ENCODE peak calls at places on chromosomes 3 and 15, in ten cellular contexts. Z is right atrium auricular region, F is uterus, D is A549, M is IMR-90, K is aorta, T is GM23338, X is left lung, J is fibroblast of lung, O is OCI-LY7. V is an unnamed sample.

GRCh38 chr3:124256599-124256998 is 264.7 kb upstream of the ROPN1 start:
- DNase-seq in Z (no peak), F (no peak), D (no peak), M (no peak), K (no peak), T (no peak), X (no peak), J (no peak), O (no peak), V (no peak)

GRCh38 chr15:64975390-64975789 is 14.3 kb downstream of the SPG21 start:
- DNase-seq in Z (no peak), F (no peak), D (no peak), M (peak), K (no peak), T (no peak), X (no peak), J (no peak), O (no peak), V (no peak)

GRCh38 chr3:11452988-11453847 is 181.0 kb downstream of the ATG7 start:
- DNase-seq in Z (no peak), F (peak), D (no peak), M (peak), K (no peak), T (no peak), X (no peak), J (peak), O (no peak), V (no peak)

GRCh38 chr3:27900316-27900715 is 178.2 kb upstream of the EOMES start:
- DNase-seq in Z (no peak), F (no peak), D (no peak), M (no peak), K (no peak), T (no peak), X (no peak), J (no peak), O (no peak), V (no peak)

GRCh38 chr15:54066403-54066802 is 88.2 kb downstream of the UNC13C start:
- DNase-seq in Z (no peak), F (no peak), D (no peak), M (no peak), K (no peak), T (no peak), X (no peak), J (no peak), O (no peak), V (no peak)

GRCh38 chr3:188529228-188529627 is 375.3 kb downstream of the LPP start:
- DNase-seq in Z (no peak), F (no peak), D (no peak), M (peak), K (no peak), T (no peak), X (no peak), J (peak), O (no peak), V (no peak)

GRCh38 chr3:64223809-64224570 is 1.3 kb downstream of the PRICKLE2 start:
- DNase-seq in Z (no peak), F (no peak), D (no peak), M (peak), K (no peak), T (no peak), X (no peak), J (peak), O (peak), V (no peak)

GRCh38 chr3:190883973-190884832 is 21.7 kb upstream of the GMNC start:
- DNase-seq in Z (no peak), F (peak), D (no peak), M (peak), K (no peak), T (peak), X (no peak), J (peak), O (peak), V (no peak)

GRCh38 chr15:76868740-76869139 is 36.4 kb downstream of the SCAPER start:
- DNase-seq in Z (no peak), F (no peak), D (no peak), M (no peak), K (no peak), T (no peak), X (no peak), J (no peak), O (no peak), V (no peak)

GRCh38 chr3:108602935-108603294 is 13.4 kb downstream of the DZIP3 start:
- DNase-seq in Z (no peak), F (no peak), D (no peak), M (no peak), K (no peak), T (no peak), X (no peak), J (no peak), O (no peak), V (no peak)

GRCh38 chr15:23869391-23869790 is 182.3 kb upstream of the NDN start:
- DNase-seq in Z (no peak), F (peak), D (no peak), M (no peak), K (no peak), T (peak), X (peak), J (no peak), O (no peak), V (peak)

GRCh38 chr3:112817782-112818181 is 28.9 kb downstream of the CD200R1L start:
- DNase-seq in Z (no peak), F (no peak), D (no peak), M (no peak), K (no peak), T (no peak), X (no peak), J (no peak), O (no peak), V (no peak)

GRCh38 chr3:99842826-99843589 is 25.3 kb downstream of the CMSS1 start:
- DNase-seq in Z (no peak), F (no peak), D (no peak), M (peak), K (no peak), T (peak), X (no peak), J (peak), O (peak), V (no peak)

GRCh38 chr15:34837246-34838016 is 42.1 kb upstream of the ACTC1 start:
- DNase-seq in Z (no peak), F (no peak), D (peak), M (peak), K (no peak), T (no peak), X (no peak), J (peak), O (no peak), V (no peak)

GRCh38 chr3:188904670-188905069 is 267.1 kb upstream of the TPRG1 start:
- DNase-seq in Z (no peak), F (no peak), D (no peak), M (peak), K (no peak), T (no peak), X (no peak), J (peak), O (no peak), V (no peak)

GRCh38 chr15:72179950-72180581 is 17.5 kb downstream of the GRAMD2A start:
- DNase-seq in Z (no peak), F (no peak), D (no peak), M (no peak), K (no peak), T (peak), X (peak), J (no peak), O (no peak), V (no peak)

GRCh38 chr15:99438222-99438592 is 127.6 kb upstream of the MEF2A start:
- DNase-seq in Z (peak), F (peak), D (no peak), M (no peak), K (peak), T (no peak), X (no peak), J (no peak), O (no peak), V (no peak)

GRCh38 chr3:116433552-116433951 is 11.7 kb downstream of the LSAMP start:
- DNase-seq in Z (no peak), F (no peak), D (no peak), M (no peak), K (no peak), T (peak), X (no peak), J (no peak), O (no peak), V (no peak)

GRCh38 chr15:99110581-99111320 is 5.9 kb downstream of the SYNM start:
- DNase-seq in Z (no peak), F (no peak), D (no peak), M (peak), K (no peak), T (no peak), X (no peak), J (peak), O (no peak), V (no peak)

GRCh38 chr3:109731639-109732473 is 394.5 kb upstream of the DPPA4 start:
- DNase-seq in Z (no peak), F (no peak), D (peak), M (peak), K (no peak), T (peak), X (no peak), J (peak), O (peak), V (no peak)

GRCh38 chr3:40044487-40044886 is 235.1 kb downstream of the MYRIP start:
- DNase-seq in Z (no peak), F (no peak), D (no peak), M (no peak), K (no peak), T (no peak), X (no peak), J (no peak), O (no peak), V (no peak)

GRCh38 chr15:90201944-90202375 is 830 bp downstream of the SEMA4B start:
- DNase-seq in Z (no peak), F (no peak), D (no peak), M (no peak), K (no peak), T (peak), X (no peak), J (no peak), O (no peak), V (no peak)

GRCh38 chr3:179682681-179683080 is 29.8 kb downstream of the USP13 start:
- DNase-seq in Z (no peak), F (no peak), D (no peak), M (no peak), K (no peak), T (no peak), X (no peak), J (no peak), O (no peak), V (no peak)

GRCh38 chr3:193853511-193854219 is 260.7 kb downstream of the OPA1 start:
- DNase-seq in Z (no peak), F (no peak), D (no peak), M (no peak), K (no peak), T (no peak), X (no peak), J (no peak), O (no peak), V (no peak)

GRCh38 chr15:34241376-34242350 is 16.8 kb downstream of the EMC4 start:
- DNase-seq in Z (no peak), F (no peak), D (peak), M (peak), K (no peak), T (peak), X (no peak), J (peak), O (peak), V (no peak)

GRCh38 chr3:160055659-160056058 is 67.0 kb downstream of the IL12A start:
- DNase-seq in Z (no peak), F (no peak), D (no peak), M (no peak), K (no peak), T (no peak), X (no peak), J (no peak), O (no peak), V (no peak)

GRCh38 chr15:95843241-95843851 is 487.2 kb upstream of the NR2F2 start:
- DNase-seq in Z (no peak), F (no peak), D (no peak), M (no peak), K (no peak), T (no peak), X (no peak), J (peak), O (no peak), V (no peak)

GRCh38 chr3:53773586-53774368 is 72.4 kb downstream of the CHDH start:
- DNase-seq in Z (no peak), F (peak), D (no peak), M (peak), K (no peak), T (no peak), X (peak), J (peak), O (no peak), V (no peak)

GRCh38 chr15:59501531-59502113 is 63.6 kb downstream of the FAM81A start:
- DNase-seq in Z (no peak), F (no peak), D (peak), M (peak), K (no peak), T (peak), X (no peak), J (peak), O (peak), V (no peak)

GRCh38 chr15:65796610-65797012 is 4.5 kb upstream of the DENND4A start:
- DNase-seq in Z (no peak), F (no peak), D (peak), M (peak), K (no peak), T (no peak), X (no peak), J (peak), O (no peak), V (no peak)

GRCh38 chr3:98560911-98561310 is 29.1 kb downstream of the GPR15 start:
- DNase-seq in Z (no peak), F (no peak), D (no peak), M (no peak), K (no peak), T (no peak), X (no peak), J (no peak), O (no peak), V (no peak)

GRCh38 chr3:194536883-194537637 is 50.3 kb upstream of the ATP13A3 start:
- DNase-seq in Z (no peak), F (peak), D (no peak), M (peak), K (peak), T (no peak), X (no peak), J (no peak), O (no peak), V (no peak)

GRCh38 chr3:182793663-182794454 is 555 bp downstream of the ATP11B start:
- DNase-seq in Z (no peak), F (peak), D (peak), M (peak), K (peak), T (peak), X (peak), J (peak), O (peak), V (peak)

GRCh38 chr15:78618064-78618463 is 2.7 kb downstream of the CHRNA3 start:
- DNase-seq in Z (no peak), F (no peak), D (no peak), M (no peak), K (no peak), T (no peak), X (no peak), J (no peak), O (no peak), V (no peak)

GRCh38 chr3:104628185-104628789 is 738.4 kb upstream of the ALCAM start:
- DNase-seq in Z (no peak), F (no peak), D (peak), M (peak), K (no peak), T (peak), X (no peak), J (peak), O (peak), V (no peak)

GRCh38 chr3:72942427-72942826 is 54.2 kb upstream of the PPP4R2 start:
- DNase-seq in Z (no peak), F (no peak), D (no peak), M (no peak), K (no peak), T (no peak), X (no peak), J (no peak), O (no peak), V (no peak)

GRCh38 chr3:4805662-4806061 is 173.6 kb upstream of the BHLHE40 start:
- DNase-seq in Z (no peak), F (no peak), D (no peak), M (no peak), K (no peak), T (no peak), X (no peak), J (no peak), O (no peak), V (no peak)

GRCh38 chr3:66441692-66442091 is 59.1 kb downstream of the LRIG1 start:
- DNase-seq in Z (no peak), F (no peak), D (no peak), M (no peak), K (no peak), T (no peak), X (no peak), J (no peak), O (no peak), V (no peak)
- H3K4me3 ChIP-seq in Z (no peak), F (no peak), D (no peak), M (no peak), K (no peak), T (peak), X (no peak), J (no peak), O (no peak), V (no peak)

GRCh38 chr3:184633185-184633584 is 71.6 kb downstream of the EPHB3 start:
- DNase-seq in Z (no peak), F (no peak), D (no peak), M (no peak), K (no peak), T (no peak), X (no peak), J (no peak), O (no peak), V (no peak)

GRCh38 chr3:184629555-184630160 is 68.1 kb downstream of the EPHB3 start:
- DNase-seq in Z (no peak), F (no peak), D (no peak), M (no peak), K (peak), T (peak), X (no peak), J (no peak), O (no peak), V (no peak)

GRCh38 chr3:184632551-184632950 is 71.0 kb downstream of the EPHB3 start:
- DNase-seq in Z (no peak), F (no peak), D (no peak), M (no peak), K (no peak), T (no peak), X (peak), J (no peak), O (no peak), V (no peak)

GRCh38 chr3:184630861-184631260 is 69.3 kb downstream of the EPHB3 start:
- DNase-seq in Z (no peak), F (no peak), D (no peak), M (no peak), K (peak), T (no peak), X (no peak), J (no peak), O (no peak), V (no peak)

GRCh38 chr3:184631339-184631965 is 69.9 kb downstream of the EPHB3 start:
- DNase-seq in Z (no peak), F (no peak), D (no peak), M (no peak), K (no peak), T (no peak), X (no peak), J (no peak), O (no peak), V (no peak)
- H3K27ac ChIP-seq in Z (no peak), F (no peak), D (no peak), M (no peak), K (no peak), T (no peak), X (no peak), J (no peak), O (no peak), V (no peak)

GRCh38 chr3:49788056-49788455 is 1.7 kb upstream of the IP6K1 start:
- DNase-seq in Z (no peak), F (no peak), D (no peak), M (no peak), K (peak), T (no peak), X (no peak), J (no peak), O (no peak), V (no peak)
- H3K4me3 ChIP-seq in Z (no peak), F (no peak), D (no peak), M (no peak), K (no peak), T (no peak), X (no peak), J (no peak), O (no peak), V (no peak)

GRCh38 chr15:25347707-25348106 is 91.1 kb downstream of the UBE3A start:
- DNase-seq in Z (no peak), F (no peak), D (no peak), M (no peak), K (no peak), T (no peak), X (no peak), J (no peak), O (no peak), V (no peak)

GRCh38 chr15:25342629-25343028 is 96.2 kb downstream of the UBE3A start:
- DNase-seq in Z (no peak), F (no peak), D (no peak), M (no peak), K (no peak), T (peak), X (no peak), J (no peak), O (peak), V (no peak)

GRCh38 chr15:25346371-25346770 is 92.5 kb downstream of the UBE3A start:
- DNase-seq in Z (no peak), F (no peak), D (no peak), M (no peak), K (no peak), T (no peak), X (no peak), J (no peak), O (no peak), V (no peak)

GRCh38 chr15:25345943-25346342 is 92.9 kb downstream of the UBE3A start:
- DNase-seq in Z (no peak), F (no peak), D (no peak), M (peak), K (no peak), T (peak), X (no peak), J (peak), O (no peak), V (no peak)
- H3K27ac ChIP-seq in Z (peak), F (no peak), D (no peak), M (no peak), K (no peak), T (no peak), X (no peak), J (no peak), O (no peak), V (no peak)

GRCh38 chr15:37014566-37014965 is 85.8 kb downstream of the MEIS2 start:
- DNase-seq in Z (no peak), F (no peak), D (no peak), M (no peak), K (no peak), T (no peak), X (no peak), J (no peak), O (no peak), V (no peak)
- H3K4me3 ChIP-seq in Z (no peak), F (no peak), D (no peak), M (no peak), K (no peak), T (no peak), X (no peak), J (no peak), O (no peak), V (no peak)

GRCh38 chr15:22806664-22807063 is 20.2 kb downstream of the NIPA1 start:
- DNase-seq in Z (no peak), F (no peak), D (no peak), M (no peak), K (no peak), T (no peak), X (no peak), J (no peak), O (no peak), V (no peak)
- H3K27ac ChIP-seq in Z (no peak), F (no peak), D (no peak), M (no peak), K (no peak), T (no peak), X (no peak), J (no peak), O (no peak), V (no peak)

DNA sequence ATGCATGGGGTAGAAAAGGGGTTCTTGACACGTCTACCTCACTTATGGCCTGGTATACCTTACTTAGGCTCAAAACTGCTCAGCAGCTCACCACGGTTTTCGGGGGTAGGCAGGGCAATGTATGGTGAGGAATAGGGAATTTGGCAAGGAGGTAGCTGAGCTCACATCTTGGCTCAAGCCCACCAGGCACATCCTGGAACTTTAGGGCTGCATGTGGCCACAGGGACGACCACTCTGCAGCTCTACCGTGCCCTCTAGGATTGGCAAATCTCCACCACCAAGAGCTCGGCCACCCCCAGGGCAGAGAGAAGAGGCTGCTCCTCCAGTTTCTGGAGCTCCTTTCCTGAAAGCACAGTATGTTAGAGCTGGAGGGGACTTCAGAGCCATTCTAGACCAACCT is 69.7 kb downstream of the MRPL46 start:
- DNase-seq in Z (no peak), F (no peak), D (no peak), M (no peak), K (no peak), T (no peak), X (no peak), J (no peak), O (no peak), V (no peak)
- H3K4me3 ChIP-seq in Z (no peak), F (no peak), D (no peak), M (no peak), K (no peak), T (no peak), X (no peak), J (no peak), O (no peak), V (no peak)

DNA sequence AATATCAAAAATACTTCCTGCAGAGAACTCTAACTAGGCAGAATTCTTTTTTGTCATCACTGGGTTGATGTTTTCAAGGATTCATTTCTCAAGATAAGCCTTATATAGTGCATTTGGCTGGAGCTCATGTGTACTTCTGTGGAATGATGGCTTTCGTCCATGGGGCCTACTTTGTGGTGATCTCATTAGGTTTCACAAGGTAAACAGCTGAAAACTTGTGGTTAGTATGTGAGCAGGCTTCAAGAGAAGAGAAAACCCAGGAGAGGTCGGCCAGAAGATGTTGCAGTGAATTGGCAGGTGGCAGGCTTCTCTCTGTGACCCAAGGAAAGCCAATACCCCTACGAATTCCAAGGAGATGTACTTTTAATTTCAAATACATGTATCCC is 121.4 kb upstream of the PHLDB2 start:
- DNase-seq in Z (peak), F (peak), D (no peak), M (peak), K (no peak), T (no peak), X (no peak), J (peak), O (no peak), V (no peak)
- H3K27ac ChIP-seq in Z (peak), F (peak), D (peak), M (no peak), K (peak), T (no peak), X (peak), J (no peak), O (no peak), V (peak)

V was measured in lower lobe of right lung.